ENCODE peak calls at places on chromosomes 16 and 17, in seven cellular contexts. U, J, N, D, Q, S and M are unnamed samples.

GRCh38 chr16:17423195-17423594 is 47.6 kb downstream of the XYLT1 start:
- DNase-seq in S (no peak), D (no peak), J (no peak), N (peak), U (no peak), Q (peak), M (no peak)

GRCh38 chr16:88914750-88915368 is 48.4 kb upstream of the PABPN1L start:
- DNase-seq in Q (no peak), J (no peak), S (no peak), D (no peak), N (no peak), U (peak), M (no peak)

GRCh38 chr16:67544844-67545664 is 16.4 kb downstream of the RIPOR1 start:
- DNase-seq in U (no peak), J (no peak), D (no peak), N (no peak), S (no peak), Q (no peak), M (no peak)

GRCh38 chr17:6286239-6286638 is 148.7 kb downstream of the AIPL1 start:
- DNase-seq in N (no peak), J (no peak), S (no peak), U (no peak), Q (no peak), D (no peak), M (no peak)

GRCh38 chr17:44915321-44915726 is at the start of gene GFAP:
- DNase-seq in D (peak), Q (no peak), S (peak), J (no peak), U (no peak), N (no peak), M (no peak)

GRCh38 chr17:80990921-80991644 is 558 bp upstream of the CHMP6 start:
- DNase-seq in J (no peak), N (no peak), S (no peak), U (no peak), Q (no peak), D (no peak), M (no peak)

GRCh38 chr17:82050761-82051641 is 610 bp downstream of the RFNG start:
- DNase-seq in Q (no peak), S (no peak), U (peak), D (no peak), J (no peak), N (no peak), M (no peak)

GRCh38 chr17:29133146-29133713 is 47.0 kb downstream of the MYO18A start:
- DNase-seq in D (peak), N (no peak), J (no peak), Q (no peak), S (peak), U (peak), M (no peak)

GRCh38 chr17:38511126-38512108 is 83.2 kb downstream of the ARHGAP23 start:
- DNase-seq in J (no peak), N (no peak), Q (no peak), S (no peak), U (peak), D (no peak), M (no peak)

GRCh38 chr16:12876778-12877177 is 24.6 kb upstream of the SHISA9 start:
- DNase-seq in Q (no peak), D (no peak), J (no peak), N (no peak), U (no peak), S (no peak), M (no peak)